ENCODE peak calls at places on chromosomes 11 and 22, in four cellular contexts. C is cardiac muscle cell, G is osteoblast, H is psoas muscle. F is an unnamed sample.

GRCh38 chr11:43573233-43573632 is 107.3 kb upstream of the HSD17B12 start:
- DNase-seq in C (peak), G (no peak), H (no peak), F (peak)

GRCh38 chr11:36459046-36459445 is 51.0 kb downstream of the TRAF6 start:
- DNase-seq in C (no peak), G (no peak), H (no peak), F (no peak)

GRCh38 chr22:44030051-44030701 is 6.1 kb downstream of the PARVB start:
- DNase-seq in C (no peak), G (no peak), H (peak), F (no peak)

GRCh38 chr11:45333506-45333971 is 47.4 kb upstream of the SYT13 start:
- DNase-seq in C (no peak), G (peak), H (no peak), F (peak)

GRCh38 chr11:72519220-72519881 is 85.0 kb upstream of the CLPB start:
- DNase-seq in C (no peak), G (peak), H (no peak), F (no peak)

GRCh38 chr11:12458042-12458441 is 80.7 kb downstream of the PARVA start:
- DNase-seq in C (no peak), G (no peak), H (no peak), F (no peak)

GRCh38 chr22:49764151-49764581 is 63.5 kb downstream of the BRD1 start:
- DNase-seq in C (no peak), G (peak), H (peak), F (peak)

GRCh38 chr22:26805131-26805530 is 147.7 kb downstream of the MIAT start:
- DNase-seq in C (no peak), G (no peak), H (no peak), F (peak)

GRCh38 chr11:122756417-122756816 is 81.9 kb upstream of the CRTAM start:
- DNase-seq in C (no peak), G (no peak), H (no peak), F (no peak)

GRCh38 chr11:59641156-59641555 is 25.6 kb upstream of the OSBP start:
- DNase-seq in C (no peak), G (no peak), H (no peak), F (no peak)

GRCh38 chr11:91585035-91585801 is 639.4 kb upstream of the FAT3 start:
- DNase-seq in C (no peak), G (no peak), H (no peak), F (peak)

GRCh38 chr11:91591021-91591420 is 633.6 kb upstream of the FAT3 start:
- DNase-seq in C (no peak), G (no peak), H (no peak), F (no peak)

GRCh38 chr11:91587131-91587530 is 637.5 kb upstream of the FAT3 start:
- DNase-seq in C (no peak), G (no peak), H (no peak), F (no peak)
- TF ChIP-seq CTCF in C (no peak), G (no peak), H (no peak), F (no peak)

GRCh38 chr11:66969584-66970205 is 5.4 kb upstream of the C11orf86 start:
- DNase-seq in C (no peak), G (no peak), H (no peak), F (no peak)

GRCh38 chr11:66973956-66974585 is 1.0 kb upstream of the C11orf86 start:
- DNase-seq in C (no peak), G (no peak), H (no peak), F (no peak)

GRCh38 chr11:66970808-66971442 is 4.2 kb upstream of the C11orf86 start:
- DNase-seq in C (no peak), G (peak), H (no peak), F (peak)

GRCh38 chr11:66970371-66970807 is 4.7 kb upstream of the C11orf86 start:
- DNase-seq in C (no peak), G (no peak), H (no peak), F (no peak)

GRCh38 chr11:66971483-66971882 is 3.6 kb upstream of the C11orf86 start:
- DNase-seq in C (no peak), G (no peak), H (no peak), F (no peak)
- H3K27ac ChIP-seq in C (no peak), G (peak), H (no peak), F (no peak)

DNA sequence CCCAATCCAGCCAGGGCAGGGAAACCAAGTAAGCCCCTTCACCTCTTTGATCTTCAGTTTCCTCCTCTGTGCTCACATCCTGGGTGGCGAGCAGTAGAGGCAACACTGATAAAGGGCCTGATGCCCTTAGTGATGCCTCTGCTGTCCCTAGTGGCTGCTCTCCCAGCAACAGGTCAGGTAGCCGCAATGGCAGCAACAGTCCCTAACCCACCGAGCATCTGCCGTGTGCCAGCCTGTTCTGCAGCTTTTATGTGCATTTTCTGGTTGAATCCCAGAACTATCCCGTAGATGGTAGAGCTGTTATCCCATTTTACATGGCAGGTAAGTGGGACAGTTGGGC is 5.2 kb downstream of the SCYL1 start:
- DNase-seq in C (no peak), G (peak), H (no peak), F (no peak)
- TF ChIP-seq CTCF in C (peak), G (peak), H (no peak), F (peak)

DNA sequence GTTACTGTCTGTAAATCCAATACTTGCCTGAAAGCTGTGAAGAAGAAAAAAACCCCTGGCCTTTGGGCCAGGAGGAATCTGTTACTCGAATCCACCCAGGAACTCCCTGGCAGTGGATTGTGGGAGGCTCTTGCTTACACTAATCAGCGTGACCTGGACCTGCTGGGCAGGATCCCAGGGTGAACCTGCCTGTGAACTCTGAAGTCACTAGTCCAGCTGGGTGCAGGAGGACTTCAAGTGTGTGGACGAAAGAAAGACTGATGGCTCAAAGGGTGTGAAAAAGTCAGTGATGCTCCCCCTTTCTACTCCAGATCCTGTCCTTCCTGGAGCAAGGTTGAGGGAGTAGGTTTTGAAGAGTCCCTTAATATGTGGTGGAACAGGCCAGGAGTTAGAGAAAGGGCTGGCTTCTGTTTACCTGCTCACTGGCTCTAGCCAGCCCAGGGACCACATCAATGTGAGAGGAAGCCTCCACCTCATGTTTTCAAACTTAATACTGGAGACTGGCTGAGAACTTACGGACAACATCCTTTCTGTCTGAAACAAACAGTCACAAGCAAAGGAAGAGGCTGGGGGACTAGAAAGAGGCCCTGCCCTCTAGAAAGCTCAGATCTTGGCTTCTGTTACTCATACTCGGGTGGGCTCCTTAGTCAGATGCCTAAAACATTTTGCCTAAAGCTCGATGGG is 13.5 kb downstream of the PIK3IP1 start:
- DNase-seq in C (no peak), G (no peak), H (no peak), F (no peak)
- H3K27ac ChIP-seq in C (no peak), G (no peak), H (no peak), F (no peak)

DNA sequence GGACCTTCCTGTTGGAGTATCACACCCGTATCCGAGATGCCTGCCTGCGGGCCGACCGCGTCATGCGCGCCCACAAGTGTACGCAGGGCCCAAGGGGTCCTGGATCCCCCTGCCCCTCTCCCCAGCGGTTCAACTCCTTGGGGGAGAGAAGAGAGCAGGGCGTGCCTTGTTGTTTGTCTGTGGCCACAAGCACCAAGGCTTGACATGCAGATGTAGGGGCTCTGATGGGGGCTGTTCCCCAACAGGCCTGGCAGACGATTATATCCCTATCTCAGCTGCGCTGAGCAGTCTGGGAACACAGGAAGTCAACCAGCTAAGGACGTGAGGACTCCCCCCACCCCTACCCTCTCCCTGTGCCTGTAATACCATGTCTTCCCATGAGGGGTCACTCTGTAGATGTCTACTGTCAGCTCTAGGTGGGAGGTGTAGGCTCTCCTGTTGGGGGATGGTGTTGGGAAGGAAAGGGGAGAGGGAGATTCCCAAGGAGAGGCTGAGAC is 6.8 kb downstream of the CFL1 start:
- DNase-seq in C (no peak), G (peak), H (no peak), F (peak)
- TF ChIP-seq CTCF in C (peak), G (peak), H (peak), F (peak)

GRCh38 chr22:46002757-46003270 is 25.9 kb upstream of the WNT7B start:
- DNase-seq in C (no peak), G (peak), H (peak), F (peak)
- H3K27ac ChIP-seq in C (no peak), G (peak), H (no peak), F (no peak)

DNA sequence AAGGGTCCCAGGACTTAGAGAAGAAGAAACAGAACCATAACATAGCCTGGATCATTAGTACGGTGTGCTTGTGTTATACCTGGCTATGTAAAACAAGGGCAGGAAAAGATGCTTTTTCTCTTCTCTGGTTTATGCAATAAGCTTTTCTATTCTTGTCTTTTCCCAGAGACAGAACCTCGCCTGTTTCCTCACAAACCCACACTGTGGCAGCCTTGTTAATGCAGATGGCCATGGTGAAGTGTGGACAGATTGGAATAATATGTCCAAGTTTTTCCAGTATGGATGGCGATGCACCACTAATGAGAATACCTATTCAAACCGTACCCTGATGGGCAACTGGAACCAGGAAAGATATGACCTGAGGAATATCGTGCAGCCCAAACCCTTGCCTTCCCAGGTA is 2.9 kb downstream of the CFAP68 start:
- DNase-seq in C (no peak), G (no peak), H (no peak), F (no peak)
- TF ChIP-seq CTCF in C (no peak), G (no peak), H (no peak), F (no peak)

GRCh38 chr11:115872418-115872817 is 368.2 kb upstream of the CADM1 start:
- DNase-seq in C (no peak), G (no peak), H (no peak), F (no peak)
- H3K27ac ChIP-seq in C (no peak), G (no peak), H (no peak), F (no peak)

GRCh38 chr22:35837328-35837727 is 119.7 kb downstream of the APOL5 start:
- DNase-seq in C (no peak), G (no peak), H (no peak), F (no peak)

GRCh38 chr22:35835998-35836691 is 118.5 kb downstream of the APOL5 start:
- DNase-seq in C (peak), G (peak), H (no peak), F (peak)

GRCh38 chr22:35839811-35840739 is 122.4 kb downstream of the APOL5 start:
- DNase-seq in C (peak), G (peak), H (peak), F (peak)

GRCh38 chr22:35841907-35842518 is 124.3 kb downstream of the APOL5 start:
- DNase-seq in C (no peak), G (no peak), H (no peak), F (no peak)

DNA sequence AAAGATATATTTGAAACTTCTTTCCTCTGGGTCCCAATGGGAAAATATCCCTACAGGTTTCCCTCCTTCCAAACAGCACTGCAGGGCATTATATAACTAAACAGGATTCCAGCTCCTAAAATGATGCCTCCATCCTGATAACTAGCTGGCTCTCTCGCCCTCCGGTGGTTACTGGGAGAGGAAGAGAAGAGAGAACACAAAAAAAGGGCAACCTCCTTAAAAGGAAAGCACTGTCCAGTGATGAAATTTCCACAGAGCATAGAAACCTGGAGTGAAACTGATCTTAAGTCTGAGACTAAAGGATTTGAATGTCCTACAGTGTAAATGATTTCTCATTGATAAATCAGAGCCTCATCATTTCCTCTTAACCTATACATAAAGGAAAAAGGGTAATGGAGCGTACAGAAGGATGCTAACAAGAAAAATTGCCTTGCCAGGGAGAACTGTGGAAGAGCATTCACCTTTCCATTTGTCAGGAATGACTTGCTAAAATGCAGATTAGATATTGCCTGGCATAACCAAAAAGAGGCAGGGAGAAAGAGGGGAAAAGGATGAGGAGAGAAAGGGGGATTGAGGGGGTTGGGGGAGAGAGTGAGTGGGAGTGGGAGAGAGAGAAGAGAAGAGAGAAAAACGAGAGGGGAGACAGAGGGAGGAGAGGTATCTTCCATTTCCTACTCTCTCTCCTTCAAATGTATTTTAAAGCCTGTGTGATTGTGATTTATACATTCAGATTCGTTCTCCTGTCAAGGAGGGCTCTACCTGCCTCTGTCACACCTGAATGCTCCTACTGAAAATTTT is 121.4 kb downstream of the APOL5 start:
- DNase-seq in C (peak), G (no peak), H (no peak), F (peak)
- TF ChIP-seq CTCF in C (peak), G (peak), H (peak), F (peak)